ENCODE peak calls at places on chromosomes 6 and 20, in ten cellular contexts. H is effector memory CD8-positive, alpha-beta T cell; Q is Right ventricle myocardium superior; K is AG20443; E is stimulated activated CD4-positive, alpha-beta T cell treated with anti-CD3 and anti-CD28 coated beads, Interleukin-12 subunit alpha, Interleukin-12 subunit beta, amount 100 ng/mL, for 4 hours; I is NT2/D1; W is H9; P is NCI-H1930; R is amygdala; L is Peyer's patch. N is an unnamed sample.

GRCh38 chr20:63739129-63740069 is at the start of gene SLC2A4RG:
- DNase-seq in K (peak; percentile 100), L (peak; percentile 90), W (peak; percentile 68), I (no peak), E (peak; percentile 67), H (peak; percentile 53), R (peak; percentile 72), Q (peak; percentile 88), P (peak; percentile 94), N (peak; percentile 95)

GRCh38 chr6:14661188-14661587 is 543.6 kb downstream of the CD83 start:
- DNase-seq in P (no peak), Q (no peak), L (peak; percentile 77), R (no peak), E (peak; percentile 19), W (no peak), K (no peak), H (no peak), I (no peak), N (peak; percentile 91)

GRCh38 chr20:60691966-60692615 is 560.0 kb upstream of the CDH4 start:
- DNase-seq in P (no peak), L (no peak), K (no peak), Q (no peak), E (no peak), R (no peak), W (peak; percentile 66), H (no peak), I (no peak), N (no peak)

GRCh38 chr20:50064640-50065615 is 48.0 kb downstream of the UBE2V1 start:
- DNase-seq in K (no peak), P (no peak), Q (no peak), E (no peak), H (no peak), L (no peak), W (no peak), I (no peak), R (no peak), N (no peak)

GRCh38 chr6:42448906-42449659 is 2.6 kb downstream of the TRERF1 start:
- DNase-seq in Q (no peak), L (no peak), W (no peak), P (no peak), R (no peak), H (no peak), I (no peak), E (no peak), K (no peak), N (no peak)

GRCh38 chr6:123745877-123746276 is 57.8 kb upstream of the NKAIN2 start:
- DNase-seq in Q (no peak), E (no peak), I (no peak), P (no peak), K (peak; percentile 20), H (no peak), L (no peak), W (no peak), R (no peak), N (no peak)

GRCh38 chr6:95648636-95649035 is 71.3 kb downstream of the MANEA start:
- DNase-seq in P (no peak), I (no peak), R (no peak), L (no peak), K (no peak), Q (no peak), H (no peak), E (no peak), W (no peak), N (no peak)

GRCh38 chr20:16617056-16617455 is 43.8 kb upstream of the KIF16B start:
- DNase-seq in H (no peak), L (no peak), E (no peak), K (no peak), W (no peak), Q (no peak), R (no peak), P (no peak), I (no peak), N (no peak)

GRCh38 chr6:154249499-154250298 is 106.9 kb downstream of the IPCEF1 start:
- DNase-seq in R (no peak), E (no peak), H (no peak), K (no peak), I (no peak), L (no peak), P (no peak), W (no peak), Q (no peak), N (no peak)

N was measured in B cell.